ENCODE peak calls at places on chromosomes 13 and 19, in five cellular contexts. F is ELR, U is NCI-H2081, D is H7, H is AG09309. L is an unnamed sample.

GRCh38 chr19:51696606-51697005 is 3.5 kb downstream of the SPACA6 start:
- DNase-seq in F (no peak), U (no peak), D (no peak), H (no peak), L (no peak)

GRCh38 chr19:47421844-47422395 is 2.6 kb upstream of the MEIS3 start:
- DNase-seq in F (peak; percentile 33), U (no peak), D (peak; percentile 86), H (no peak), L (no peak)

GRCh38 chr19:55354698-55355212 is at the start of gene COX6B2:
- DNase-seq in F (no peak), U (no peak), D (peak; percentile 93), H (no peak), L (no peak)

GRCh38 chr13:98324105-98324504 is 147.0 kb upstream of the RNF113B start:
- DNase-seq in F (no peak), U (peak; percentile 73), D (no peak), H (peak; percentile 55), L (no peak)

GRCh38 chr13:41976491-41976890 is 15.6 kb upstream of the VWA8 start:
- DNase-seq in F (no peak), U (no peak), D (peak; percentile 26), H (no peak), L (no peak)

GRCh38 chr19:58555369-58555885 is 522 bp upstream of the CHMP2A start:
- DNase-seq in F (no peak), U (no peak), D (no peak), H (no peak), L (no peak)

GRCh38 chr13:32737111-32737571 is 150.9 kb downstream of the PDS5B start:
- DNase-seq in F (no peak), U (no peak), D (no peak), H (no peak), L (no peak)

GRCh38 chr13:74040200-74040599 is 94.0 kb downstream of the KLF12 start:
- DNase-seq in F (peak; percentile 49), U (no peak), D (peak; percentile 77), H (no peak), L (peak; percentile 24)

GRCh38 chr13:85230754-85231153 is 568.5 kb downstream of the SLITRK6 start:
- DNase-seq in F (no peak), U (peak; percentile 59), D (no peak), H (no peak), L (no peak)